ENCODE peak calls at places on chromosome 17, in ten cellular contexts. A, P, Y, E, L, V, D, G, I and X are unnamed samples.

GRCh38 chr17:43888548-43888947 is 18.8 kb downstream of the MPP2 start:
- DNase-seq in A (no peak), P (no peak), Y (no peak), E (no peak), L (no peak), V (no peak), D (no peak), G (no peak), I (no peak), X (no peak)

GRCh38 chr17:44536090-44536960 is 21.0 kb upstream of the FZD2 start:
- DNase-seq in A (no peak), P (no peak), Y (peak; percentile 21), E (no peak), L (no peak), V (no peak), D (no peak), G (no peak), I (no peak), X (peak; percentile 24)

GRCh38 chr17:4937553-4937952 is 2.3 kb downstream of the SLC25A11 start:
- DNase-seq in A (no peak), P (no peak), Y (no peak), E (no peak), L (no peak), V (no peak), D (no peak), G (no peak), I (no peak), X (no peak)

GRCh38 chr17:29151567-29151966 is 28.6 kb downstream of the MYO18A start:
- DNase-seq in A (no peak), P (no peak), Y (no peak), E (no peak), L (no peak), V (no peak), D (no peak), G (peak; percentile 38), I (no peak), X (no peak)

GRCh38 chr17:40582328-40582901 is 17.1 kb upstream of the CCR7 start:
- DNase-seq in A (no peak), P (no peak), Y (peak; percentile 58), E (no peak), L (no peak), V (peak; percentile 76), D (peak; percentile 84), G (no peak), I (peak; percentile 83), X (peak; percentile 64)

GRCh38 chr17:19237389-19238166 is 412 bp downstream of the EPN2 start:
- DNase-seq in A (no peak), P (peak; percentile 78), Y (peak; percentile 40), E (no peak), L (no peak), V (peak; percentile 53), D (peak; percentile 80), G (peak; percentile 72), I (peak; percentile 54), X (peak; percentile 67)

GRCh38 chr17:72439893-72440502 is 319.2 kb downstream of the SOX9 start:
- DNase-seq in A (no peak), P (no peak), Y (no peak), E (no peak), L (no peak), V (no peak), D (no peak), G (no peak), I (no peak), X (no peak)

GRCh38 chr17:79922161-79922569 is 82.9 kb upstream of the CBX4 start:
- DNase-seq in A (no peak), P (no peak), Y (no peak), E (no peak), L (no peak), V (no peak), D (no peak), G (no peak), I (no peak), X (no peak)

GRCh38 chr17:33023790-33024189 is 32.1 kb downstream of the SPACA3 start:
- DNase-seq in A (no peak), P (no peak), Y (no peak), E (no peak), L (no peak), V (no peak), D (no peak), G (no peak), I (no peak), X (no peak)

GRCh38 chr17:51120739-51121619 is at the start of gene SPAG9:
- DNase-seq in A (peak; percentile 91), P (peak; percentile 100), Y (peak; percentile 97), E (peak; percentile 95), L (peak; percentile 95), V (peak; percentile 96), D (peak; percentile 99), G (peak; percentile 98), I (peak; percentile 96), X (peak; percentile 97)
- TF ChIP-seq CTCF in A (no peak), P (no peak), Y (no peak), E (no peak), L (no peak), V (no peak), D (no peak), G (no peak), I (peak; percentile 7), X (no peak)

GRCh38 chr17:82933911-82934310 is 94.1 kb upstream of the ZNF750 start:
- DNase-seq in A (no peak), P (no peak), Y (no peak), E (peak; percentile 58), L (peak; percentile 3), V (peak; percentile 16), D (no peak), G (no peak), I (no peak), X (no peak)
- TF ChIP-seq CTCF in A (no peak), P (no peak), Y (no peak), E (peak; percentile 24), L (no peak), V (no peak), D (no peak), G (no peak), I (no peak), X (no peak)

GRCh38 chr17:75046583-75047289 is at the start of the genes ATP5PD and KCTD2:
- DNase-seq in A (peak; percentile 83), P (peak; percentile 100), Y (peak; percentile 96), E (peak; percentile 96), L (peak; percentile 91), V (peak; percentile 96), D (peak; percentile 98), G (peak; percentile 97), I (peak; percentile 96), X (peak; percentile 99)
- TF ChIP-seq CTCF in A (no peak), P (no peak), Y (peak; percentile 8), E (no peak), L (no peak), V (peak; percentile 8), D (no peak), G (no peak), I (no peak), X (no peak)

GRCh38 chr17:50214986-50215730 is 13.7 kb upstream of the COL1A1 start:
- DNase-seq in A (no peak), P (no peak), Y (no peak), E (no peak), L (no peak), V (no peak), D (no peak), G (no peak), I (no peak), X (no peak)
- TF ChIP-seq CTCF in A (no peak), P (no peak), Y (no peak), E (no peak), L (no peak), V (no peak), D (no peak), G (no peak), I (no peak), X (no peak)

GRCh38 chr17:7687072-7687907 is at the start of gene TP53:
- DNase-seq in A (peak; percentile 68), P (peak; percentile 82), Y (peak; percentile 77), E (peak; percentile 85), L (peak; percentile 79), V (peak; percentile 88), D (peak; percentile 92), G (peak; percentile 96), I (peak; percentile 87), X (peak; percentile 85)
- TF ChIP-seq CTCF in A (no peak), P (no peak), Y (no peak), E (no peak), L (no peak), V (no peak), D (no peak), G (no peak), I (no peak), X (no peak)

GRCh38 chr17:66910651-66911285 is 53.7 kb upstream of the CACNG4 start:
- DNase-seq in A (no peak), P (no peak), Y (no peak), E (no peak), L (no peak), V (no peak), D (peak; percentile 49), G (no peak), I (no peak), X (no peak)

GRCh38 chr17:66918896-66919295 is 45.6 kb upstream of the CACNG4 start:
- DNase-seq in A (no peak), P (no peak), Y (no peak), E (no peak), L (no peak), V (no peak), D (no peak), G (no peak), I (no peak), X (no peak)

GRCh38 chr17:66915792-66916191 is 48.7 kb upstream of the CACNG4 start:
- DNase-seq in A (no peak), P (no peak), Y (no peak), E (no peak), L (no peak), V (no peak), D (peak; percentile 6), G (no peak), I (no peak), X (no peak)

GRCh38 chr17:66916946-66917345 is 47.6 kb upstream of the CACNG4 start:
- DNase-seq in A (no peak), P (no peak), Y (no peak), E (no peak), L (no peak), V (no peak), D (no peak), G (no peak), I (no peak), X (no peak)

GRCh38 chr17:66915204-66915611 is 49.3 kb upstream of the CACNG4 start:
- DNase-seq in A (no peak), P (peak; percentile 76), Y (no peak), E (no peak), L (no peak), V (peak; percentile 57), D (no peak), G (peak; percentile 35), I (peak; percentile 59), X (no peak)
- TF ChIP-seq CTCF in A (no peak), P (peak; percentile 58), Y (no peak), E (peak; percentile 26), L (no peak), V (peak; percentile 20), D (peak; percentile 7), G (peak; percentile 36), I (peak; percentile 44), X (no peak)

GRCh38 chr17:58210922-58211321 is 8.1 kb downstream of the MKS1 start:
- DNase-seq in A (no peak), P (no peak), Y (no peak), E (no peak), L (no peak), V (no peak), D (no peak), G (no peak), I (no peak), X (no peak)
- TF ChIP-seq CTCF in A (no peak), P (peak; percentile 42), Y (peak; percentile 14), E (no peak), L (no peak), V (no peak), D (no peak), G (peak; percentile 17), I (no peak), X (peak; percentile 21)